ENCODE peak calls at places on chromosomes 7 and 10, in eight cellular contexts. Z is thoracic aorta; F is MV-4-11; T is activated CD8-positive, alpha-beta memory T cell treated with anti-CD3 and anti-CD28 coated beads for 1 hour; M is HuH-7; P is hippocampal formation; R is Daoy; L is activated naive CD4-positive, alpha-beta T cell treated with anti-CD3 and anti-CD28 coated beads, Interleukin-2, amount 10 ng/mL, durations not matched to agents 7 days and 5 days. V is an unnamed sample.

GRCh38 chr10:44132361-44133289 is 252.3 kb downstream of the CXCL12 start:
- DNase-seq in T (no peak), F (no peak), Z (no peak), P (no peak), M (no peak), L (no peak), R (no peak), V (no peak)

GRCh38 chr10:97138174-97138573 is 47.6 kb downstream of the SLIT1 start:
- DNase-seq in P (no peak), T (no peak), Z (no peak), L (no peak), M (peak), F (no peak), R (no peak), V (no peak)

GRCh38 chr7:79398145-79398749 is 55.2 kb downstream of the MAGI2 start:
- DNase-seq in R (no peak), Z (no peak), M (no peak), L (no peak), F (no peak), P (no peak), T (no peak), V (no peak)

GRCh38 chr10:79336276-79336675 is 11.0 kb upstream of the PPIF start:
- DNase-seq in Z (no peak), R (no peak), P (no peak), L (no peak), T (no peak), F (no peak), M (no peak), V (no peak)

GRCh38 chr10:36624551-36625100 is 500.8 kb upstream of the ANKRD30A start:
- DNase-seq in L (no peak), F (no peak), M (no peak), T (no peak), P (no peak), Z (no peak), R (no peak), V (no peak)

GRCh38 chr10:6220418-6221191 is 17.9 kb downstream of the PFKFB3 start:
- DNase-seq in Z (no peak), R (no peak), M (no peak), L (no peak), F (no peak), T (no peak), P (no peak), V (no peak)

GRCh38 chr10:17910144-17910789 is 41.5 kb upstream of the SLC39A12 start:
- DNase-seq in R (peak), P (no peak), L (no peak), T (no peak), Z (no peak), M (peak), F (peak), V (peak)

GRCh38 chr7:31098606-31099360 is 46.7 kb downstream of the ADCYAP1R1 start:
- DNase-seq in F (no peak), P (no peak), M (no peak), L (no peak), Z (no peak), R (no peak), T (no peak), V (no peak)

GRCh38 chr7:113159746-113160339 is 41.5 kb upstream of the SMIM30 start:
- DNase-seq in F (peak), M (peak), Z (no peak), R (no peak), T (no peak), L (peak), P (no peak), V (peak)

GRCh38 chr7:99032928-99033327 is 111.0 kb downstream of the SMURF1 start:
- DNase-seq in T (no peak), P (no peak), L (no peak), F (no peak), M (no peak), R (no peak), Z (no peak), V (no peak)

GRCh38 chr7:140209866-140210609 is 33.3 kb upstream of the KDM7A start:
- DNase-seq in L (peak), T (no peak), Z (no peak), P (peak), M (no peak), R (no peak), F (peak), V (no peak)

GRCh38 chr7:135330088-135330487 is 96.5 kb downstream of the STRA8 start:
- DNase-seq in R (no peak), F (no peak), L (no peak), T (no peak), M (no peak), P (no peak), Z (no peak), V (no peak)

GRCh38 chr10:110989016-110989415 is 69.6 kb downstream of the SHOC2 start:
- DNase-seq in T (no peak), F (no peak), Z (no peak), L (no peak), M (no peak), R (no peak), P (no peak), V (no peak)

GRCh38 chr10:2933519-2933918 is 133.8 kb upstream of the PFKP start:
- DNase-seq in Z (no peak), F (no peak), R (no peak), T (no peak), P (no peak), M (no peak), L (no peak), V (no peak)

GRCh38 chr7:153091477-153091876 is 331.9 kb downstream of the ACTR3B start:
- DNase-seq in T (no peak), Z (no peak), R (peak), P (no peak), M (no peak), L (no peak), F (no peak), V (no peak)

GRCh38 chr10:13104697-13105096 is 4.7 kb downstream of the OPTN start:
- DNase-seq in P (no peak), Z (no peak), T (no peak), L (no peak), F (no peak), R (no peak), M (no peak), V (no peak)

GRCh38 chr7:129122086-129122750 is 22.3 kb upstream of the TSPAN33 start:
- DNase-seq in F (no peak), Z (no peak), T (no peak), L (no peak), P (no peak), M (no peak), R (no peak), V (no peak)

GRCh38 chr10:14563359-14563758 is 211.3 kb downstream of the FAM107B start:
- DNase-seq in M (no peak), T (no peak), F (no peak), R (no peak), P (no peak), Z (no peak), L (no peak), V (no peak)

GRCh38 chr10:95628786-95629185 is 27.7 kb downstream of the ALDH18A1 start:
- DNase-seq in F (no peak), T (no peak), L (no peak), R (no peak), P (no peak), M (peak), Z (no peak), V (no peak)

V was measured in NT2/D1.